ENCODE peak calls at places on chromosomes 12 and 14, in seven cellular contexts. B is AG04450, O is neuronal stem cell, T is gastrocnemius medialis, R is pancreas, V is Karpas-422, K is HepG2. G is an unnamed sample. For H3K27me3 and H3K9me3, the result is how much of the 10 kb centered on the place peaks cover.

GRCh38 chr12:1500095-1500801 is 94.1 kb downstream of the FBXL14 start:
- DNase-seq in B (peak), O (no peak), T (peak), R (no peak), V (no peak), K (no peak), G (no peak)

GRCh38 chr12:125061229-125061628 is 4.0 kb upstream of the AACS start:
- DNase-seq in B (no peak), O (no peak), T (no peak), R (no peak), V (no peak), K (no peak), G (no peak)

GRCh38 chr12:132904718-132905328 is 17.4 kb upstream of the CHFR start:
- DNase-seq in B (no peak), O (peak), T (peak), R (peak), V (no peak), K (no peak), G (peak)

GRCh38 chr12:49243631-49244030 is 21.3 kb upstream of the TUBA1C start:
- DNase-seq in B (no peak), O (no peak), T (no peak), R (no peak), V (no peak), K (no peak), G (no peak)

GRCh38 chr12:70609203-70609602 is 28.0 kb downstream of the PTPRB start:
- DNase-seq in B (no peak), O (no peak), T (no peak), R (no peak), V (no peak), K (no peak), G (no peak)

GRCh38 chr14:56855891-56856461 is 45.7 kb upstream of the OTX2 start:
- DNase-seq in B (no peak), O (peak), T (no peak), R (no peak), V (no peak), K (peak), G (peak)

GRCh38 chr14:73724696-73725095 is 10.5 kb upstream of the PNMA1 start:
- DNase-seq in B (no peak), O (no peak), T (no peak), R (no peak), V (no peak), K (no peak), G (no peak)

GRCh38 chr12:123897221-123897620 is 75.4 kb downstream of the CCDC92 start:
- DNase-seq in B (peak), O (no peak), T (no peak), R (no peak), V (no peak), K (no peak), G (no peak)

GRCh38 chr14:105924951-105925591 is 398.7 kb downstream of the TMEM121 start:
- DNase-seq in B (no peak), O (no peak), T (no peak), R (no peak), V (no peak), K (no peak), G (no peak)

GRCh38 chr12:4938900-4939299 is 29.2 kb downstream of the KCNA1 start:
- DNase-seq in B (no peak), O (no peak), T (no peak), R (no peak), V (no peak), K (no peak), G (no peak)

GRCh38 chr12:4939418-4940023 is 29.8 kb downstream of the KCNA1 start:
- DNase-seq in B (no peak), O (no peak), T (no peak), R (no peak), V (no peak), K (no peak), G (no peak)

GRCh38 chr12:4932576-4932975 is 22.9 kb downstream of the KCNA1 start:
- DNase-seq in B (no peak), O (no peak), T (no peak), R (no peak), V (no peak), K (no peak), G (no peak)

DNA sequence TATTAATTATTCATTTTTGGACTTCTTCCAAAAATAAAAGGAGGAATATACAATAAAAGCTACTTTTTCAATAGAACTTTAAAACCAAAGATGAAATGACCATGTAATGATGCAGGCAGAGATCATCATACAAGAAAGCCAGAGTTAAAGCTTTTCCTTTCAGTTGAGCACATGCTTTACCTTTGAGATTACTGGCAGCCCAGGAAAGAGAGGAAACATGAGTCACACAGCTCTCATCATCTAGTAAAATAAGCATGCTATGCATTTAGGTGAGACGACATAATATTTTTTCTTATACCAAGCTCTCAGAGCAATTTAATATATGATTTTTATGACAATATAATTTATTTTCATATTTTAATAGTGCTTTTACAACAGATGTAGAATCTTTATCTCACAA is 24.9 kb downstream of the KCNA1 start:
- DNase-seq in B (no peak), O (no peak), T (no peak), R (no peak), V (no peak), K (no peak), G (no peak)
- H3K27me3 ChIP-seq in B (under half), O (under half), T (under half), R (under half), V (under half), K (under half), G (under half)

GRCh38 chr12:34206061-34206785 is 183.9 kb downstream of the ALG10 start:
- DNase-seq in B (no peak), O (no peak), T (no peak), R (no peak), V (no peak), K (no peak), G (no peak)

GRCh38 chr12:34209259-34209835 is 187.1 kb downstream of the ALG10 start:
- DNase-seq in B (no peak), O (no peak), T (no peak), R (no peak), V (no peak), K (no peak), G (no peak)

GRCh38 chr12:34208331-34209258 is 186.3 kb downstream of the ALG10 start:
- DNase-seq in B (no peak), O (no peak), T (no peak), R (no peak), V (no peak), K (no peak), G (no peak)

GRCh38 chr12:34210183-34210582 is 187.9 kb downstream of the ALG10 start:
- DNase-seq in B (no peak), O (no peak), T (no peak), R (no peak), V (no peak), K (no peak), G (no peak)

DNA sequence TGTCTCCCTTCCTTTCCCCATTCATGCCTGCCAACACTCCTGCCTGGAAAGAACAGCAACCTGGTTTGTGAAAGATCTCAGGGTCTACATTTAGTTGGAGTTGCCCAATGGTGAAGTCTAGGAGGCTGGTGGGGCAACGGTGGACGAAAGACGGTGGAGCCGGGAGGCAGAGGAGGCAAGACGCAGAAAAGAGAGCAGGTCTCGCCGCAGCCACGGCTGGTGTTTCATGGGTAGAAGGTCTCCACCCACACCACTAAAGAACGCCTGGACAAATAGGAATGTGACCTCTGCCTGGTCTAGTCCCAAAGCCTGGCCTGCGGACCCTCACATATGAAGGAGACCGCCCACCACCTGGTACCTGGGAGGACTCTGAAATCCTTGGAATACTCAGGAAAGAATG is 185.6 kb downstream of the ALG10 start:
- DNase-seq in B (no peak), O (no peak), T (no peak), R (no peak), V (no peak), K (no peak), G (no peak)
- H3K9me3 ChIP-seq in B (half or more), O (under half), T (under half), R (under half), V (under half), K (under half), G (under half)

GRCh38 chr12:52206309-52207040 is 14.7 kb upstream of the KRT80 start:
- DNase-seq in B (no peak), O (no peak), T (peak), R (no peak), V (no peak), K (no peak), G (no peak)
- H3K27me3 ChIP-seq in B (under half), O (under half), T (under half), R (under half), V (under half), K (half or more), G (under half)

DNA sequence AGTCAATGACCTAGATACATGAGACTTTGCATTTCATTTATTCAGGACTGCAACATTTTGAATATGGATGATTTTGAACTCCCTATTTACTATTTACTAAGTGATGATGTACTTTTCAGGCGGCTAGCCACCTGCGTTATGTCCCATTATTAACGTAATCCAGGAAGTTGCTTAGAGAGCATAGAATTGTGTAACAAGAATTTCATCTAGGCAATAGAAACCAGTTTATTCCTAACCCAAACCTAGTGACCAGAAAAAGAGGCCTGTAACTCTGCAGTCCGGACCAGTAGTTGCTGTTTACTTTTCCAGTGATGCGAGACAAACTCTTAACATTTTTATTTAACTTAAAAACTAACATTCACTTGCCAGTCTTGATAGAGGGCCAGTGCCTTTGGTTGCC is 12.3 kb downstream of the NUDT4 start:
- DNase-seq in B (no peak), O (no peak), T (no peak), R (no peak), V (no peak), K (no peak), G (no peak)
- H3K9me3 ChIP-seq in B (under half), O (under half), T (under half), R (under half), V (under half), K (under half), G (under half)

DNA sequence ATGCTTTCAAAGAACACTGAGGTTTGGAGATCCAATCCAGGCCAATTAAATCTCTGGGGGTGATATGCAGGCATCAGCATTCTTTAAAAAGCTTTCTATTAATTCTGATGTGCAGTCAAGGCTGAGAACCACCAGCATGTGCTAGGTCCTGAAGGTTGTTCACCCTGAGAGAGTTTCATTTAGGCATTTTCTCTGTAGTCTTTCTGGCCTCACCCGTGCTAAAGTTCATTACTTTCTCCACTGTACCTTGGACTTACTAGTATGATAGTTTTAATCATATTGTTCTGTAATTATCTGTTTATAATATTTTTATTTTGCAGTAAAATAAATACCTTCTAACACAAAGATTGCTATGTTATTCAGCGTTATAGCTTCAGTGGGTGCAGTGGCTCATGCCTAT is 32.9 kb downstream of the SOS2 start:
- DNase-seq in B (no peak), O (no peak), T (no peak), R (no peak), V (no peak), K (no peak), G (no peak)
- H3K27me3 ChIP-seq in B (under half), O (under half), T (under half), R (under half), V (under half), K (under half), G (under half)

G was measured in Peyer's patch.